ENCODE peak calls at places on chromosomes 11 and 22, in six cellular contexts. Y is neural progenitor cell; R is left ventricle myocardium inferior; I is heart left ventricle; F is CD4-positive, alpha-beta T cell; N is body of pancreas. G is an unnamed sample.

GRCh38 chr11:26073646-26074045 is 258.3 kb upstream of the ANO3 start:
- DNase-seq in R (no peak), Y (no peak), N (no peak), F (no peak), I (no peak), G (no peak)

GRCh38 chr22:38766076-38766777 is 10.4 kb upstream of the SUN2 start:
- DNase-seq in F (peak; percentile 28), I (no peak), R (peak; percentile 38), Y (peak; percentile 77), N (peak; percentile 56), G (peak; percentile 44)

GRCh38 chr22:30253205-30253852 is 6.8 kb upstream of the LIF start:
- DNase-seq in R (peak; percentile 78), I (peak; percentile 71), Y (no peak), F (no peak), N (peak; percentile 60), G (no peak)

GRCh38 chr22:37012956-37013355 is 6.3 kb downstream of the TST start:
- DNase-seq in I (no peak), F (no peak), N (no peak), Y (no peak), R (no peak), G (no peak)

GRCh38 chr11:131253885-131254204 is 116.6 kb upstream of the NTM start:
- DNase-seq in I (no peak), R (no peak), F (no peak), Y (peak; percentile 30), N (no peak), G (no peak)

GRCh38 chr11:15707971-15708370 is 593.2 kb downstream of the INSC start:
- DNase-seq in R (peak; percentile 18), N (peak; percentile 65), Y (peak; percentile 9), I (peak; percentile 37), F (no peak), G (peak; percentile 26)

GRCh38 chr22:46187862-46188261 is 37.5 kb downstream of the PPARA start:
- DNase-seq in Y (no peak), N (no peak), I (no peak), F (no peak), R (no peak), G (no peak)

GRCh38 chr22:30426395-30427353 is 1.1 kb downstream of the MTFP1 start:
- DNase-seq in R (peak; percentile 68), N (peak; percentile 90), F (peak; percentile 72), Y (peak; percentile 88), I (peak; percentile 79), G (peak; percentile 93)

GRCh38 chr22:38180841-38181452 is 683 bp downstream of the PLA2G6 start:
- DNase-seq in Y (no peak), N (no peak), F (no peak), I (peak; percentile 57), R (peak; percentile 44), G (peak; percentile 82)

GRCh38 chr11:60764879-60765278 is 8.2 kb downstream of the MS4A15 start:
- DNase-seq in N (no peak), I (no peak), Y (no peak), F (no peak), R (no peak), G (no peak)

GRCh38 chr22:49340406-49340805 is 487.3 kb downstream of the BRD1 start:
- DNase-seq in N (no peak), R (no peak), Y (no peak), F (no peak), I (no peak), G (no peak)

GRCh38 chr11:128936546-128937275 is 6.0 kb downstream of the TP53AIP1 start:
- DNase-seq in F (no peak), R (no peak), I (no peak), Y (peak; percentile 65), N (no peak), G (no peak)

GRCh38 chr11:68867067-68867466 is 25.4 kb upstream of the CPT1A start:
- DNase-seq in R (no peak), Y (no peak), F (no peak), I (no peak), N (no peak), G (no peak)

GRCh38 chr11:101348786-101349185 is 219.2 kb upstream of the PGR start:
- DNase-seq in Y (no peak), N (no peak), I (no peak), R (no peak), F (no peak), G (no peak)

GRCh38 chr11:11975201-11976092 is 33.0 kb downstream of the DKK3 start:
- DNase-seq in R (no peak), I (no peak), F (no peak), Y (no peak), N (no peak), G (no peak)

GRCh38 chr11:48354677-48355076 is 11.6 kb downstream of the OR4C5 start:
- DNase-seq in R (no peak), I (no peak), N (no peak), F (no peak), Y (no peak), G (no peak)

GRCh38 chr11:11842426-11843008 is 745 bp downstream of the USP47 start:
- DNase-seq in I (peak; percentile 54), Y (peak; percentile 73), F (peak; percentile 44), R (peak; percentile 23), N (peak; percentile 55), G (no peak)

GRCh38 chr11:73143126-73143838 is 1.2 kb upstream of the FCHSD2 start:
- DNase-seq in R (no peak), I (no peak), N (peak; percentile 24), Y (peak; percentile 34), F (no peak), G (no peak)

GRCh38 chr22:32920032-32920628 is 118.6 kb downstream of the TIMP3 start:
- DNase-seq in I (peak; percentile 41), F (no peak), R (peak; percentile 55), N (peak; percentile 15), Y (no peak), G (no peak)

GRCh38 chr11:34599406-34599901 is 21.4 kb upstream of the EHF start:
- DNase-seq in F (no peak), R (no peak), Y (no peak), I (no peak), N (no peak), G (no peak)

GRCh38 chr11:57792060-57792541 is 30.5 kb downstream of the CTNND1 start:
- DNase-seq in R (peak; percentile 74), F (peak; percentile 77), I (peak; percentile 55), N (no peak), Y (no peak), G (peak; percentile 96)
- H3K27ac ChIP-seq in R (peak overlapping the region; percentile 88), F (peak overlapping the region; percentile 83), I (peak overlapping the region; percentile 79), N (peak overlapping the region; percentile 20), Y (no peak overlapping the region), G (peak overlapping the region; percentile 81)

DNA sequence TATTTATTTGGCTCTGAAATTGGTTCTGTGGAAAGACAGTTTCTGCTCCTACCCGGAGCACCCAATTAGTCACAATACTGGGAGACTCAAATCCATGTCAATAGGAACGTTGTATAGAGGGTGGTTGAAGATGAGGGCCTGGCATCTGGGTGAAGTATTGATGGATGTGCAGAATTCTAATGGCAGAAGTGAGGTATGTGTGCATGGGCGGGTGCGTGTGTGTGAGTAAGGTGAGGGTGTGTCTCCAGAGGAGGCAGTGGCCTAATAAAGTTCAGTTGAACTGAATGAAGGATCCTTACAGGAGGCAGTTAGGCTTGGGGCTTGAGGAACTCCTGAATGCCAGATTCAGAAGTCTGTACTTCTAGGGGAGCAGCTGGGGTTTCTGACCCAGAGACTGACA is 71.8 kb upstream of the B3GAT1 start:
- DNase-seq in Y (no peak), F (no peak), I (no peak), N (no peak), R (no peak), G (no peak)
- H3K9me3 ChIP-seq in Y (no peaks in the 10 kb centered on the region), F (no peaks in the 10 kb centered on the region), I (no peaks in the 10 kb centered on the region), N (no peaks in the 10 kb centered on the region), R (no peaks in the 10 kb centered on the region), G (no peaks in the 10 kb centered on the region)

GRCh38 chr11:32838505-32839274 is 9.0 kb downstream of the PRRG4 start:
- DNase-seq in R (no peak), Y (peak; percentile 26), F (no peak), I (no peak), N (no peak), G (no peak)
- TF ChIP-seq CTCF in R (no peak), Y (no peak), F (no peak), I (no peak), N (no peak), G (no peak)

GRCh38 chr11:75635009-75635909 is 33.6 kb downstream of the MAP6 start:
- DNase-seq in R (peak; percentile 23), I (peak; percentile 38), F (no peak), N (no peak), Y (peak; percentile 14), G (no peak)
- H3K27ac ChIP-seq in R (peak overlapping the region; percentile 60), I (peak overlapping the region; percentile 37), F (no peak overlapping the region), N (no peak overlapping the region), Y (no peak overlapping the region), G (no peak overlapping the region)

GRCh38 chr11:2651054-2651617 is 48.7 kb downstream of the KCNQ1OT1 start:
- DNase-seq in F (no peak), Y (no peak), N (no peak), R (no peak), I (no peak), G (no peak)

GRCh38 chr11:2647953-2648352 is 51.8 kb downstream of the KCNQ1OT1 start:
- DNase-seq in I (no peak), N (no peak), R (no peak), F (no peak), Y (no peak), G (no peak)

GRCh38 chr11:2650343-2650867 is 49.4 kb downstream of the KCNQ1OT1 start:
- DNase-seq in R (no peak), I (no peak), F (no peak), N (no peak), Y (no peak), G (no peak)

GRCh38 chr11:2649848-2650247 is 49.9 kb downstream of the KCNQ1OT1 start:
- DNase-seq in R (no peak), F (no peak), N (no peak), I (no peak), Y (no peak), G (no peak)

GRCh38 chr11:2649400-2649799 is 50.4 kb downstream of the KCNQ1OT1 start:
- DNase-seq in N (no peak), Y (no peak), R (no peak), I (no peak), F (no peak), G (no peak)
- H3K9me3 ChIP-seq in N (peaks cover 74% of the 10 kb centered on the region), Y (peaks cover 45% of the 10 kb centered on the region), R (peaks cover 100% of the 10 kb centered on the region), I (peaks cover 70% of the 10 kb centered on the region), F (peaks cover 55% of the 10 kb centered on the region), G (peaks cover 43% of the 10 kb centered on the region)

GRCh38 chr11:121652982-121653381 is 200.2 kb upstream of the SORL1-AS1 start:
- DNase-seq in F (no peak), R (no peak), N (no peak), Y (peak; percentile 75), I (no peak), G (no peak)
- TF ChIP-seq CTCF in F (no peak), R (peak; percentile 46), N (no peak), Y (peak; percentile 72), I (peak; percentile 36), G (no peak)

GRCh38 chr11:45935349-45936064 is 13.1 kb downstream of the LARGE2 start:
- DNase-seq in F (no peak), R (no peak), Y (no peak), N (no peak), I (no peak), G (no peak)
- H3K27ac ChIP-seq in F (no peak overlapping the region), R (no peak overlapping the region), Y (no peak overlapping the region), N (peak overlapping the region; percentile 45), I (no peak overlapping the region), G (no peak overlapping the region)

GRCh38 chr22:47221840-47222615 is 459.6 kb downstream of the TBC1D22A start:
- DNase-seq in Y (no peak), I (no peak), N (no peak), F (no peak), R (no peak), G (no peak)
- H3K9me3 ChIP-seq in Y (peaks cover 10% of the 10 kb centered on the region), I (no peaks in the 10 kb centered on the region), N (no peaks in the 10 kb centered on the region), F (no peaks in the 10 kb centered on the region), R (no peaks in the 10 kb centered on the region), G (no peaks in the 10 kb centered on the region)

GRCh38 chr22:27937453-27937852 is 18.4 kb upstream of the PITPNB start:
- DNase-seq in I (no peak), F (no peak), Y (no peak), N (no peak), R (no peak), G (no peak)
- TF ChIP-seq CTCF in I (no peak), F (no peak), Y (no peak), N (no peak), R (no peak), G (no peak)

G was measured in upper lobe of left lung.